ENCODE peak calls at places on chromosome 14, in seven cellular contexts. B is body of pancreas, U is A549, D is GM23338, E is esophagus squamous epithelium, L is mucosa of descending colon, Y is IMR-90. P is an unnamed sample.
A peak's percentile ranks its signal among the peaks of the same experiment; 100 is the strongest.

GRCh38 chr14:51395361-51395849 is 155.4 kb downstream of the TMX1 start:
- DNase-seq in B (peak; percentile 30), U (peak; percentile 22), D (peak; percentile 26), E (no peak), L (no peak), Y (peak; percentile 89), P (no peak)

GRCh38 chr14:39217214-39217879 is 16.4 kb upstream of the MIA2 start:
- DNase-seq in B (no peak), U (peak; percentile 36), D (no peak), E (no peak), L (no peak), Y (no peak), P (no peak)

GRCh38 chr14:29805415-29806123 is 122.1 kb downstream of the PRKD1 start:
- DNase-seq in B (peak; percentile 88), U (peak; percentile 48), D (no peak), E (no peak), L (no peak), Y (peak; percentile 98), P (peak; percentile 69)

GRCh38 chr14:92493492-92493891 is 20.1 kb upstream of the RIN3 start:
- DNase-seq in B (no peak), U (no peak), D (no peak), E (no peak), L (no peak), Y (no peak), P (no peak)

GRCh38 chr14:95863295-95863694 is 13.3 kb upstream of the TUNAR start:
- DNase-seq in B (no peak), U (no peak), D (no peak), E (no peak), L (no peak), Y (no peak), P (no peak)

GRCh38 chr14:54781080-54781479 is 121.5 kb downstream of the GCH1 start:
- DNase-seq in B (no peak), U (no peak), D (no peak), E (no peak), L (no peak), Y (no peak), P (no peak)

GRCh38 chr14:92737619-92738188 is 10.7 kb downstream of the LGMN start:
- DNase-seq in B (no peak), U (no peak), D (no peak), E (no peak), L (no peak), Y (no peak), P (no peak)

GRCh38 chr14:52950410-52950897 is 396 bp downstream of the FERMT2 start:
- DNase-seq in B (peak; percentile 49), U (peak; percentile 55), D (peak; percentile 61), E (no peak), L (peak; percentile 27), Y (peak; percentile 29), P (peak; percentile 77)

GRCh38 chr14:67461341-67461985 is 27.1 kb downstream of the TMEM229B start:
- DNase-seq in B (peak; percentile 41), U (no peak), D (no peak), E (no peak), L (no peak), Y (peak; percentile 27), P (no peak)

GRCh38 chr14:92963301-92964123 is 40.6 kb downstream of the CHGA start:
- DNase-seq in B (no peak), U (no peak), D (no peak), E (no peak), L (no peak), Y (no peak), P (no peak)

GRCh38 chr14:77181603-77182437 is at the start of gene TMEM63C:
- DNase-seq in B (peak; percentile 72), U (peak; percentile 88), D (peak; percentile 99), E (no peak), L (peak; percentile 73), Y (no peak), P (no peak)

GRCh38 chr14:94142836-94143235 is 13.4 kb upstream of the IFI27L2 start:
- DNase-seq in B (no peak), U (no peak), D (no peak), E (no peak), L (no peak), Y (no peak), P (no peak)

GRCh38 chr14:105294142-105294597 is 6.6 kb downstream of the BRF1 start:
- DNase-seq in B (peak; percentile 48), U (no peak), D (no peak), E (no peak), L (no peak), Y (peak; percentile 50), P (no peak)

GRCh38 chr14:91186515-91187066 is 57.9 kb downstream of the GPR68 start:
- DNase-seq in B (no peak), U (no peak), D (no peak), E (no peak), L (no peak), Y (peak; percentile 65), P (no peak)

GRCh38 chr14:69986336-69986735 is 107.1 kb downstream of the SMOC1 start:
- DNase-seq in B (no peak), U (no peak), D (no peak), E (no peak), L (no peak), Y (no peak), P (no peak)

GRCh38 chr14:90760591-90761316 is 55.5 kb downstream of the TTC7B start:
- DNase-seq in B (no peak), U (peak; percentile 55), D (peak; percentile 84), E (no peak), L (peak; percentile 32), Y (peak; percentile 33), P (no peak)

GRCh38 chr14:64841121-64841611 is 38.5 kb downstream of the SPTB start:
- DNase-seq in B (no peak), U (peak; percentile 69), D (peak; percentile 79), E (no peak), L (no peak), Y (peak; percentile 62), P (no peak)

GRCh38 chr14:47269788-47270492 is 405.5 kb downstream of the MDGA2 start:
- DNase-seq in B (no peak), U (no peak), D (no peak), E (no peak), L (no peak), Y (no peak), P (no peak)

GRCh38 chr14:36383674-36384421 is 63.4 kb upstream of the MBIP start:
- DNase-seq in B (no peak), U (no peak), D (no peak), E (no peak), L (no peak), Y (no peak), P (peak; percentile 75)

GRCh38 chr14:57492859-57493258 is 798 bp downstream of the CCDC198 start:
- DNase-seq in B (no peak), U (peak; percentile 37), D (no peak), E (no peak), L (no peak), Y (peak; percentile 45), P (no peak)

DNA sequence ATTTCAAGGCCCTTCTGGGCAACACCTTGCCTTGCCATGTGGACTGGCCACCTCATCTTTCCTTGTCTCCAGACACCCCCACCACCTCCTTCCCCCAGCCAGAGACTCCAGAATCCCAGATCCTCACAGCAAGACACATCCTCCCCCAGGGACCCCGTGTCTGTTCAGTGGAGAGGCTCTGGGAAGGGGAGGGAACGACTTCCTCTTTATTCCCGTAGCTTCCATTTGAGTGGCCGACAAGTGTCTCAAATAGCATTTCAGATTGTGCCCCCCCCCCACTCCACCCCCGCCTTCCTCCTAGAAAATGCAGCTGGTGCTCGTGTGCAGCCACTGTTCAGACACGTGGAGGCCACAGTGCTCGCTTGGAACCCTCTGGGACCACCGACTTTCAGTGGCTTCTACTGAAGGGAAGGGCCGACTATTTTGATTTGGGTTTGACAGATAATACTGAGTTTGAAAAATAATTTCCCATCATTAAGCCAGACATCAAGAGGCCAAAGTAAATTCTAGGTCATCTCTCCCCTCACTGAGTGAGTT is 14.3 kb downstream of the PPP2R5C start:
- DNase-seq in B (no peak), U (no peak), D (no peak), E (no peak), L (no peak), Y (no peak), P (no peak)
- H3K4me1 ChIP-seq in B (peaks cover 18% of the 10 kb centered on the region), U (no peaks in the 10 kb centered on the region), D (peaks cover 10% of the 10 kb centered on the region), E (peaks cover 4% of the 10 kb centered on the region), L (peaks cover 4% of the 10 kb centered on the region), Y (peaks cover 2% of the 10 kb centered on the region), P (peaks cover 4% of the 10 kb centered on the region)

DNA sequence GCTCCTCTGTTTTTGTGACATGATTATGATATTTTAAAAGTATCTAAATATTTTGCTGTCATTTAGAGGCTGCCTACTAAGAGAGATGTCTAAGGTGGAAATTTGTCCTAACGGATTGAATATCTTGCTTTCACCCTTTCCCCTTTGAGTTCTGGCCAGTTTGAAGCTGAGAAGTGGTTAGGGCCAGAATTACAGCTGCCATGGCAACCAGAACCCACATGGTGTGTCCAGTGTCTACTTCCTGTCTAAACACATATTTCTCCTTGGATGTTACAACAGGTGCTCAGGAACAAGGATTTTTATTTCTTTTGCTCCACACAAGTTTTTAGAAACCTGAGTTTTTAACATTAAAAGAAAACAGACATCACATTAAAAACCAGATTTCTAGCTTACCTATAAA is 335.1 kb upstream of the OR4E1 start:
- DNase-seq in B (no peak), U (no peak), D (no peak), E (no peak), L (no peak), Y (no peak), P (no peak)
- TF ChIP-seq CTCF in B (no peak), U (no peak), D (no peak), E (no peak), L (no peak), Y (no peak), P (no peak)

DNA sequence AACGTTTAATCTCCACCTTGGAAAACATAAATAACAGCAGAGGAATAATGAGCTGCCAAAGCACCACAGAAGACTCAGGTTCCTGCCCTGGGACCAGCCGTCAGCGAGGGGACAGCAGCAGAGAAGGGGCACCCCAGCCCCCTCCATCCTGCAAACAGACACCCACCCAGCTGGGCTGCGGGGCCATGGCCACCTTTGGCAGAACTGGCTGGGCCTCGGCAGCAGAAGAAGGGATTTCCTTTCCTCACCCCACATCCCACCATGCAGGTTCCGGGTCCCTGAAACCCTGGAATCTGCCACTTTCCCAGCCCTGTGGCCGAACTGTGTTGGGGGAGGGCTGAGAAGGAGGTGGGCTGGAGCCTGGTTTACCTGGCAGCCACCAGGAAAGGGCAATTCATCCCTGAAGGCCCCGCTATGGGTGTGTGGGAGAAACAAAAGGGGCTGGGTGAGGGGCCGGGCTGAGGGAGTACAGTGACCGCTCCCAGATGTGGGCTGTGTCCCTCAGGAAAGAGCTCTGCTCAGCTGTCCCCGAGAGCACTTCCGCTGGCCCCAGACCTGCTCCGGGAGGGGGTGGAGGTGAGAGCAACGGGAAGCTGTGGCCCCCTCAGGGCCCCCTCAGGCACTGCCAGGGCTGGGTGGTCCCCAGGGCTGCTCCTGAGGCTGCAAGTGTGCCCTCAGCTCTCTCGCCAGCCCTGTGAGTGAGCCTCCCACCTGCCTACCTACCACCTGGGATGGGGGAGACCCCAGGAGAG is 3.8 kb downstream of the PGF start:
- DNase-seq in B (no peak), U (no peak), D (no peak), E (no peak), L (no peak), Y (no peak), P (no peak)
- H3K4me1 ChIP-seq in B (peaks cover 37% of the 10 kb centered on the region), U (peaks cover 11% of the 10 kb centered on the region), D (peaks cover 8% of the 10 kb centered on the region), E (peaks cover 41% of the 10 kb centered on the region), L (peaks cover 21% of the 10 kb centered on the region), Y (peaks cover 13% of the 10 kb centered on the region), P (peaks cover 13% of the 10 kb centered on the region)

GRCh38 chr14:60565211-60565610 is 56.3 kb downstream of the SIX6 start:
- DNase-seq in B (no peak), U (no peak), D (no peak), E (no peak), L (no peak), Y (peak; percentile 62), P (no peak)

GRCh38 chr14:60563113-60563512 is 54.2 kb downstream of the SIX6 start:
- DNase-seq in B (no peak), U (no peak), D (no peak), E (no peak), L (no peak), Y (peak; percentile 74), P (no peak)

GRCh38 chr14:60561845-60562746 is 53.1 kb downstream of the SIX6 start:
- DNase-seq in B (peak; percentile 37), U (peak; percentile 81), D (peak; percentile 94), E (no peak), L (peak; percentile 48), Y (peak; percentile 82), P (no peak)
- TF ChIP-seq CTCF in B (peak; percentile 48), U (peak; percentile 79), D (peak; percentile 99), E (peak; percentile 24), L (no peak), Y (peak; percentile 80), P (peak; percentile 55)